ENCODE peak calls at places on chromosome 4, in eight cellular contexts. V is Peyer's patch, M is spleen, X is heart left ventricle, C is brain microvascular endothelial cell, P is astrocyte of the spinal cord, S is cardiac muscle cell, L is colonic mucosa. Z is an unnamed sample.

GRCh38 chr4:159060161-159060560 is 42.7 kb upstream of the RAPGEF2 start:
- DNase-seq in C (no peak), V (no peak), S (no peak), M (no peak), L (no peak), P (no peak), X (peak; percentile 53), Z (no peak)

GRCh38 chr4:74623041-74623440 is 171.3 kb downstream of the BTC start:
- DNase-seq in X (no peak), M (no peak), P (no peak), L (peak; percentile 47), S (peak; percentile 34), C (peak; percentile 64), V (peak; percentile 62), Z (no peak)

GRCh38 chr4:91366561-91366960 is 937.2 kb upstream of the GRID2 start:
- DNase-seq in L (no peak), M (no peak), C (no peak), V (no peak), S (no peak), X (no peak), P (no peak), Z (no peak)

GRCh38 chr4:67106846-67107467 is 438.3 kb downstream of the CENPC start:
- DNase-seq in V (no peak), S (no peak), X (no peak), C (no peak), L (no peak), P (no peak), M (no peak), Z (no peak)

GRCh38 chr4:120064887-120065286 is 1.8 kb downstream of the MAD2L1 start:
- DNase-seq in C (no peak), L (no peak), P (no peak), S (no peak), X (no peak), M (no peak), V (no peak), Z (no peak)

GRCh38 chr4:174592985-174593335 is 70.7 kb upstream of the HPGD start:
- DNase-seq in V (no peak), C (peak; percentile 76), X (no peak), S (peak; percentile 21), M (no peak), P (peak; percentile 55), L (no peak), Z (no peak)

GRCh38 chr4:183182873-183183725 is 84.0 kb downstream of the WWC2 start:
- DNase-seq in P (peak; percentile 83), L (no peak), M (no peak), V (no peak), S (peak; percentile 33), X (peak; percentile 48), C (peak; percentile 93), Z (peak; percentile 34)

GRCh38 chr4:80875642-80876041 is 154.9 kb upstream of the BMP3 start:
- DNase-seq in X (no peak), L (no peak), M (no peak), P (no peak), C (no peak), S (no peak), V (no peak), Z (no peak)

GRCh38 chr4:187289371-187289770 is 565.7 kb upstream of the FAT1 start:
- DNase-seq in M (no peak), S (no peak), V (no peak), P (peak; percentile 19), C (no peak), L (no peak), X (no peak), Z (no peak)
- H3K4me3 ChIP-seq in M (no peak overlapping the region), S (no peak overlapping the region), V (no peak overlapping the region), P (no peak overlapping the region), C (no peak overlapping the region), L (no peak overlapping the region), X (no peak overlapping the region), Z (no peak overlapping the region)

DNA sequence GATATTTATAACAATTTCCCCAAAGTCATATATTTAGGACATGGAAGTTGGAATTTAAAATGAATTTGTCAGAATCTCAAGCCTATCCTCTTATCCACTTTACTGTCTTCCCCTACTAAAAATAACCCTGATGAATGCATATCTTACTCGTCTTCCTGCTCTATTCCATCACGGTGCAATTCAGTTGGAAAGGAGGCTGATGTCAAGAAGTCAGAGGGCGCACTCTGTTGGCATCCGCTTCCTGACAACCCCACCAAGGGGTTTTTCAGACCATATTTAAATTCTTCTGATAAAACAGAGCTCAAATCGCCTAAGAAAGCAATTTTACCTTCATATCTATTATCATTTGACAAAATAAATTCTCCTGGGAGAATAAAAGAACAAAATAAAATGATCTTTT is 233.5 kb downstream of the ARHGAP24 start:
- DNase-seq in M (no peak), P (no peak), V (no peak), S (peak; percentile 8), X (no peak), L (no peak), C (no peak), Z (no peak)
- TF ChIP-seq CTCF in M (no peak), P (no peak), V (no peak), S (no peak), X (no peak), L (no peak), C (no peak), Z (no peak)

GRCh38 chr4:89161841-89162240 is 50.5 kb downstream of the TIGD2 start:
- DNase-seq in X (no peak), C (no peak), P (no peak), M (no peak), V (no peak), S (no peak), L (no peak), Z (no peak)

GRCh38 chr4:89160806-89161205 is 49.5 kb downstream of the TIGD2 start:
- DNase-seq in V (no peak), X (no peak), S (no peak), C (no peak), P (no peak), L (no peak), M (no peak), Z (no peak)

GRCh38 chr4:89157488-89158024 is 46.2 kb downstream of the TIGD2 start:
- DNase-seq in M (no peak), V (no peak), P (no peak), C (no peak), X (no peak), L (no peak), S (no peak), Z (no peak)

GRCh38 chr4:89156515-89156914 is 45.2 kb downstream of the TIGD2 start:
- DNase-seq in P (no peak), X (no peak), L (no peak), V (no peak), S (no peak), M (no peak), C (no peak), Z (no peak)

GRCh38 chr4:89158884-89159503 is 47.7 kb downstream of the TIGD2 start:
- DNase-seq in L (no peak), X (no peak), M (no peak), S (peak; percentile 55), V (no peak), P (peak; percentile 50), C (peak; percentile 39), Z (no peak)
- H3K4me3 ChIP-seq in L (no peak overlapping the region), X (no peak overlapping the region), M (no peak overlapping the region), S (no peak overlapping the region), V (no peak overlapping the region), P (no peak overlapping the region), C (no peak overlapping the region), Z (no peak overlapping the region)

GRCh38 chr4:73019462-73020047 is 50.0 kb downstream of the COX18 start:
- DNase-seq in M (no peak), S (peak; percentile 69), C (peak; percentile 49), X (no peak), P (peak; percentile 55), L (no peak), V (no peak), Z (no peak)
- TF ChIP-seq CTCF in M (peak; percentile 10), S (peak; percentile 57), C (peak; percentile 57), X (peak; percentile 67), P (peak; percentile 65), L (peak; percentile 62), V (peak; percentile 34), Z (peak; percentile 62)

GRCh38 chr4:146243141-146243882 is 29.0 kb downstream of the REELD1 start:
- DNase-seq in X (no peak), P (no peak), C (peak; percentile 28), L (no peak), V (peak; percentile 60), M (peak; percentile 84), S (no peak), Z (no peak)
- H3K4me3 ChIP-seq in X (no peak overlapping the region), P (no peak overlapping the region), C (no peak overlapping the region), L (no peak overlapping the region), V (no peak overlapping the region), M (no peak overlapping the region), S (no peak overlapping the region), Z (peak overlapping the region; percentile 51)

GRCh38 chr4:27701563-27701962 is 840.9 kb downstream of the STIM2 start:
- DNase-seq in P (peak; percentile 5), M (no peak), L (no peak), V (no peak), C (no peak), X (no peak), S (no peak), Z (no peak)

GRCh38 chr4:27703771-27704170 is 843.1 kb downstream of the STIM2 start:
- DNase-seq in L (no peak), S (no peak), V (no peak), C (no peak), M (no peak), P (no peak), X (no peak), Z (no peak)

DNA sequence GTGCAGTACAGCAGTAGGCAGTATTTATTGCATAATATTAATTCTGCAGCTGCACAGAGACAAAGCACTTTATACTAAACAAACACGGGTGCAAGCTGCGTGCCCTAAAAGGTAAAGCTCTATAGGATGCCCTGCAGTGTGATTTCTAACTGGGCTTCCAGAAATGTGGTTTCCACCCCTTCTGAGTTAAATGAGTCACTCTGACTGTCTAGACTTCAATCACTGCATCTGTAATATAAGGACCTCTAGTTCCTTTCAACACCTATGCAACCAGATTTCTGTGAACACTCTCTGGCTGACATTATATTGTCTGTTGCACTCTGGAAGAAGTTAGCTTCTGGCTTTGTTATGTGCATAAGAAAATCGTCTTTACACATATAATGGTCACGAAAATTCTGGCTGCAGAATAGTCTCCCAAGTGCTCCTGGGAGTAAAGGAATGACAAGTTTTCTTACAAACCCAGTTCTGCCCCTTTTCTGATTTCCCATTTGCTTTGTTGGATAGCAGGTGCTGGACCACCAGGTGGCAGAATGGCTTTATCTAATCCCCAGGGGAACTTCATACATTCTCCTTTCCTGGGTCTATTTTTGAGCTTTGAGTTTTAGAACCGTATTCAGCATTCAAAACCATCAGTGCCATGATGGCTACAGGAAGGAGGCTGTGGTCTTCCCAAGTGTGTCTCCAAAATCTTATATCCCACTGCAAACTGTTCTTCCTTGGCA is 842.2 kb downstream of the STIM2 start:
- DNase-seq in P (peak; percentile 33), L (no peak), X (no peak), S (peak; percentile 41), M (no peak), C (peak; percentile 20), V (no peak), Z (no peak)
- TF ChIP-seq CTCF in P (peak; percentile 53), L (no peak), X (no peak), S (no peak), M (no peak), C (peak; percentile 63), V (no peak), Z (no peak)

Z was measured in psoas muscle.